ENCODE peak calls at places on chromosomes 2 and 18, in ten cellular contexts. J is thyroid gland, X is A549, S is uterus, N is ovary, L is breast epithelium, H is right lobe of liver, P is transverse colon, D is IMR-90, U is H1. W is an unnamed sample.

GRCh38 chr2:119182046-119182445 is 23.5 kb upstream of the C1QL2 start:
- DNase-seq in J (no peak), X (no peak), S (no peak), N (no peak), L (no peak), H (no peak), P (no peak), D (no peak), U (no peak), W (no peak)

GRCh38 chr18:48680339-48680738 is 141.5 kb downstream of the CTIF start:
- DNase-seq in J (no peak), X (no peak), S (no peak), N (peak; percentile 39), L (no peak), H (no peak), P (no peak), D (no peak), U (no peak), W (no peak)

GRCh38 chr2:111066062-111066593 is 54.6 kb upstream of the BCL2L11 start:
- DNase-seq in J (no peak), X (no peak), S (no peak), N (no peak), L (no peak), H (no peak), P (no peak), D (no peak), U (no peak), W (no peak)

GRCh38 chr2:104413890-104414289 is 440.0 kb upstream of the POU3F3 start:
- DNase-seq in J (no peak), X (no peak), S (no peak), N (no peak), L (no peak), H (no peak), P (no peak), D (no peak), U (no peak), W (no peak)

GRCh38 chr2:19540739-19541503 is 182.5 kb upstream of the OSR1 start:
- DNase-seq in J (no peak), X (peak; percentile 34), S (no peak), N (no peak), L (peak; percentile 20), H (peak; percentile 37), P (peak; percentile 29), D (peak; percentile 91), U (no peak), W (no peak)

GRCh38 chr18:5817821-5818220 is 77.5 kb downstream of the TMEM200C start:
- DNase-seq in J (no peak), X (no peak), S (no peak), N (no peak), L (no peak), H (no peak), P (no peak), D (no peak), U (no peak), W (no peak)

GRCh38 chr2:237533668-237534138 is 32.7 kb upstream of the PRLH start:
- DNase-seq in J (no peak), X (no peak), S (no peak), N (no peak), L (no peak), H (no peak), P (no peak), D (no peak), U (no peak), W (no peak)

GRCh38 chr2:182448371-182448770 is 21.5 kb upstream of the PDE1A start:
- DNase-seq in J (no peak), X (no peak), S (no peak), N (no peak), L (no peak), H (no peak), P (no peak), D (no peak), U (no peak), W (no peak)

DNA sequence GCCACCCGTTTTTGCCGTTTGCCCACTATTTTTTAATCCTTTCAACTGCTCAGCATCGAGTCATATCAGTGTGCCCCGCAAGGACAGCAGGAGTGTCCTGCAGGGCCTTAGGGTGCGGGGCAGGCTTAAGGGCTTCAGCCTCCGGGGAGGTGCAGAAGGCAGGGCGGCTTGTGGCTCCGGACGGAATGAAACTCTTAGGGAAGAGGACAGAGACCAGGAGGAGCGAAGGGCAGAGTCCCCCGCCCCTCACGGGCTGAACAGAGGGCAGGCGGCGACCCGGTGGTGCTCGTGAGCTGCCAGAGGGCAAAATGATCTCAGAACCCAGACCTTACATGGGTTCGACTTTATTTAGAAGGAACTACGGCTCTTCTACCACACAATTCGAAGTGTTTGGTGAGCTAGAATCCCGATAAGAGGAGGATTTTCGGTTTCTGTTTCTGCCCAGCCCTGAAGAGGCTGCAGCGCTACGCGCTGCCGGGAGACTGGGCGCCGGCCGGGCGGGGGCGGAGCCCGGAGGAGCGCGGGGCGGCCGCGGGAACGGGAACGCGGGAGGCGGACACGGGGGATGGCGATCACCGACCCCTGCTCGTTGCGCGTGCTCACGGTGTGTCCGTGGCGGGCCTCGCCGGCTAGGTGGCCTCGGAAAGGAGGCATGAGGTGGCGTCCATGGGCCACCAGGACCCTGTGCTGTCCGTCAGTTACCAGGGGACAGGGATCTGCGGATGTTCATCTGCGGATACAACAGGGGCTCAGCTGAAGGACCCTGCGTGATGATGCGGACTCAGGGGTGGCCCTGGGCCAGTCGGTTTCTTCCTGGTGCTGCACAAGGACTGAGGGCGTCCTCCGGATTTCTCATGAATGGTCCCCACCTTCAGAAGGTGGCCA is 4.3 kb upstream of the SP100 start:
- DNase-seq in J (peak; percentile 56), X (peak; percentile 70), S (peak; percentile 71), N (peak; percentile 78), L (no peak), H (peak; percentile 81), P (peak; percentile 73), D (peak; percentile 64), U (no peak), W (peak; percentile 89)
- TF ChIP-seq POLR2A in J (no peak), X (no peak), S (peak; percentile 51), N (no peak), L (no peak), H (peak; percentile 80), P (peak; percentile 73), D (peak; percentile 56), U (peak; percentile 39), W (no peak)

GRCh38 chr2:196464311-196464710 is 175.2 kb upstream of the CCDC150 start:
- DNase-seq in J (no peak), X (no peak), S (no peak), N (no peak), L (no peak), H (no peak), P (no peak), D (peak; percentile 26), U (no peak), W (no peak)

GRCh38 chr2:196473617-196474016 is 165.9 kb upstream of the CCDC150 start:
- DNase-seq in J (no peak), X (no peak), S (no peak), N (no peak), L (no peak), H (no peak), P (no peak), D (no peak), U (no peak), W (no peak)

GRCh38 chr2:196463706-196464105 is 175.8 kb upstream of the CCDC150 start:
- DNase-seq in J (no peak), X (no peak), S (no peak), N (no peak), L (no peak), H (no peak), P (no peak), D (no peak), U (no peak), W (no peak)

GRCh38 chr2:196466581-196466980 is 172.9 kb upstream of the CCDC150 start:
- DNase-seq in J (no peak), X (no peak), S (no peak), N (no peak), L (no peak), H (no peak), P (no peak), D (no peak), U (no peak), W (no peak)

GRCh38 chr2:196468394-196468793 is 171.1 kb upstream of the CCDC150 start:
- DNase-seq in J (peak; percentile 5), X (no peak), S (no peak), N (no peak), L (no peak), H (no peak), P (no peak), D (no peak), U (no peak), W (no peak)
- TF ChIP-seq CTCF in J (peak; percentile 38), X (no peak), S (no peak), N (no peak), L (no peak), H (no peak), P (no peak), D (peak; percentile 3), U (peak; percentile 45), W (no peak)

GRCh38 chr18:3247243-3248061 is at the start of gene MYL12A:
- DNase-seq in J (peak; percentile 99), X (peak; percentile 67), S (peak; percentile 97), N (peak; percentile 99), L (peak; percentile 98), H (peak; percentile 99), P (peak; percentile 98), D (peak; percentile 98), U (peak; percentile 98), W (peak; percentile 96)

GRCh38 chr18:3245185-3245564 is 2.4 kb upstream of the MYL12A start:
- DNase-seq in J (no peak), X (no peak), S (no peak), N (no peak), L (no peak), H (no peak), P (no peak), D (no peak), U (no peak), W (no peak)

GRCh38 chr18:3248062-3248669 is 565 bp downstream of the MYL12A start:
- DNase-seq in J (no peak), X (no peak), S (no peak), N (no peak), L (no peak), H (no peak), P (peak; percentile 40), D (peak; percentile 59), U (no peak), W (no peak)

GRCh38 chr18:3246636-3247242 is 862 bp upstream of the MYL12A start:
- DNase-seq in J (peak; percentile 31), X (no peak), S (peak; percentile 28), N (peak; percentile 63), L (no peak), H (peak; percentile 50), P (peak; percentile 38), D (no peak), U (no peak), W (peak; percentile 90)

DNA sequence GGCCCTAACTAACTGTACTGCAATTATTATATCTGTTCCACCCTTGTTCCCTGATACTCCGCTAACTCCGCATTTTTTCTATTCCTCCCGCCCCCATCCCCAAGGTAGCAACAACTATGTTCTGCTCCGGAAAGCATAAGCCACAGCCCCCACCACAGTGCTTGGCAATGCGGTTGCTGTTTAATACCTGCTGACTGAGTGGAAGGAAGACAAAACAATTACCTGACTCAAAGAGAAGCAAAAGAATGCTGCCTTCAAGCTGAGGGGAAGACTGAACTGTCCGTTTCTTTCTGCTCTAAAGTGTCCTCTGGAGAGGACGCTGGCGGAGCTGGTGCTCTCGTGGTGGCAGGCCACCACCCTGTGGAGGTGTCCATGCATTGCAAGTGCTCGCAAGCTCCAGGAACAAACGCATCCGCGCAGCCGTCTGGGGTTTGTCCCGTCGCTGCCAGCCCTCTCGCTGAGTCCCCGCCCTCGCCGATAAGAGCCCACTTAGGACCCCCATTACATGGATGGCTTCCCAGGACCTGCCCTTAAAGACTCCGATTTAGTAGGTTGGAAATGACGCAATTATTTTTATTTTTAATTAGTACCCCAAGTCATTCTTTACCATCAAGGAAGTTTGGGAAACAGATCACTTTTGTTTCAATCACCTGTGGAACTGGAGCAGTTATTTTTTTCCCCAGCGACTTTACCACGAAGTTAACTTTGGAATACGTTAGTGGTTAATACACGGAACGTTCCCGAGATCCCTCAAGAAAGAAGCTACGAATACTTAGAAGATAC is 1.6 kb upstream of the MYL12A start:
- DNase-seq in J (peak; percentile 88), X (peak; percentile 43), S (peak; percentile 86), N (peak; percentile 91), L (peak; percentile 87), H (peak; percentile 92), P (peak; percentile 91), D (peak; percentile 82), U (peak; percentile 85), W (peak; percentile 97)
- TF ChIP-seq POLR2A in J (no peak), X (no peak), S (peak; percentile 27), N (peak; percentile 15), L (peak; percentile 19), H (peak; percentile 68), P (no peak), D (peak; percentile 45), U (peak; percentile 49), W (no peak)

GRCh38 chr2:33673937-33674336 is 74.8 kb upstream of the FAM98A start:
- DNase-seq in J (no peak), X (no peak), S (no peak), N (no peak), L (no peak), H (no peak), P (no peak), D (peak; percentile 25), U (no peak), W (no peak)

GRCh38 chr2:33672389-33672788 is 73.3 kb upstream of the FAM98A start:
- DNase-seq in J (no peak), X (no peak), S (no peak), N (no peak), L (no peak), H (no peak), P (no peak), D (no peak), U (no peak), W (no peak)

GRCh38 chr2:33672896-33673295 is 73.8 kb upstream of the FAM98A start:
- DNase-seq in J (no peak), X (no peak), S (no peak), N (no peak), L (no peak), H (no peak), P (no peak), D (no peak), U (no peak), W (no peak)

GRCh38 chr2:33671198-33671597 is 72.1 kb upstream of the FAM98A start:
- DNase-seq in J (no peak), X (no peak), S (no peak), N (no peak), L (no peak), H (no peak), P (no peak), D (no peak), U (no peak), W (no peak)

GRCh38 chr2:33670392-33670937 is 71.4 kb upstream of the FAM98A start:
- DNase-seq in J (no peak), X (peak; percentile 21), S (no peak), N (no peak), L (no peak), H (no peak), P (no peak), D (no peak), U (no peak), W (no peak)
- TF ChIP-seq CTCF in J (no peak), X (no peak), S (no peak), N (no peak), L (no peak), H (no peak), P (no peak), D (no peak), U (peak; percentile 37), W (no peak)

W was measured in lower leg skin.